ENCODE peak calls at places on chromosomes 12 and 14, in four cellular contexts. B is mammary epithelial cell; C is naive thymus-derived CD4-positive, alpha-beta T cell; W is GM23338. X is an unnamed sample.

GRCh38 chr12:71665109-71665476 is 992 bp downstream of the THAP2 start:
- DNase-seq in C (no peak), B (no peak), W (no peak), X (no peak)

GRCh38 chr14:80576401-80576800 is 365.1 kb upstream of the DIO2 start:
- DNase-seq in B (no peak), C (no peak), W (no peak), X (no peak)

GRCh38 chr14:22384974-22385526 is 204.0 kb downstream of the DAD1 start:
- DNase-seq in B (no peak), C (no peak), W (no peak), X (no peak)

GRCh38 chr14:36068777-36069534 is 107.6 kb downstream of the PTCSC3 start:
- DNase-seq in B (peak), W (no peak), C (no peak), X (no peak)

GRCh38 chr12:109356586-109356985 is 8.9 kb downstream of the MYO1H start:
- DNase-seq in W (no peak), C (no peak), B (no peak), X (no peak)

GRCh38 chr14:90177537-90178189 is 78.7 kb upstream of the PSMC1 start:
- DNase-seq in W (no peak), C (no peak), B (no peak), X (no peak)

GRCh38 chr12:106108187-106108816 is 30.5 kb downstream of the NUAK1 start:
- DNase-seq in B (no peak), C (no peak), W (peak), X (no peak)

GRCh38 chr12:101747695-101748094 is 8.4 kb upstream of the SYCP3 start:
- DNase-seq in W (no peak), C (no peak), B (no peak), X (no peak)

GRCh38 chr12:8658361-8658760 is 4.3 kb downstream of the MFAP5 start:
- DNase-seq in C (no peak), B (peak), W (peak), X (no peak)

GRCh38 chr14:101927859-101928258 is 36.5 kb upstream of the DYNC1H1 start:
- DNase-seq in B (peak), C (no peak), W (no peak), X (no peak)

GRCh38 chr12:71499834-71500233 is 60.2 kb downstream of the LGR5 start:
- DNase-seq in C (no peak), W (no peak), B (no peak), X (no peak)

GRCh38 chr12:6222009-6222702 is 22.0 kb downstream of the CD9 start:
- DNase-seq in C (no peak), B (no peak), W (no peak), X (no peak)

GRCh38 chr14:59986556-59987059 is 66.7 kb downstream of the LRRC9 start:
- DNase-seq in W (no peak), C (no peak), B (no peak), X (no peak)

GRCh38 chr12:14264777-14265176 is 100.7 kb upstream of the ATF7IP start:
- DNase-seq in B (no peak), C (no peak), W (no peak), X (no peak)

GRCh38 chr14:77738559-77739250 is 22.3 kb downstream of the SNW1 start:
- DNase-seq in W (no peak), B (no peak), C (no peak), X (no peak)

GRCh38 chr14:104893435-104894207 is 28.6 kb downstream of the CEP170B start:
- DNase-seq in W (no peak), B (no peak), C (peak), X (no peak)

GRCh38 chr14:32711103-32711680 is 227.5 kb upstream of the NPAS3 start:
- DNase-seq in B (no peak), C (no peak), W (peak), X (no peak)

GRCh38 chr12:46266382-46266791 is 2.5 kb downstream of the SLC38A1 start:
- DNase-seq in C (no peak), B (peak), W (peak), X (no peak)

GRCh38 chr14:35287481-35288013 is 4.6 kb upstream of the PSMA6 start:
- DNase-seq in W (no peak), B (peak), C (peak), X (no peak)

GRCh38 chr14:32300146-32300545 is 29.0 kb upstream of the AKAP6 start:
- DNase-seq in B (no peak), W (no peak), C (no peak), X (no peak)

GRCh38 chr12:128367961-128368360 is 101.0 kb downstream of the TMEM132C start:
- DNase-seq in B (no peak), C (no peak), W (no peak), X (no peak)

GRCh38 chr12:128365032-128365431 is 98.1 kb downstream of the TMEM132C start:
- DNase-seq in B (no peak), W (no peak), C (no peak), X (no peak)

GRCh38 chr12:128365831-128366231 is 98.9 kb downstream of the TMEM132C start:
- DNase-seq in W (no peak), B (no peak), C (no peak), X (no peak)
- H3K27ac ChIP-seq in W (no peak), B (no peak), C (no peak), X (peak)

GRCh38 chr12:85468356-85469157 is 188.5 kb downstream of the ALX1 start:
- DNase-seq in C (peak), W (peak), B (peak), X (no peak)
- H3K27ac ChIP-seq in C (no peak), W (peak), B (peak), X (peak)

DNA sequence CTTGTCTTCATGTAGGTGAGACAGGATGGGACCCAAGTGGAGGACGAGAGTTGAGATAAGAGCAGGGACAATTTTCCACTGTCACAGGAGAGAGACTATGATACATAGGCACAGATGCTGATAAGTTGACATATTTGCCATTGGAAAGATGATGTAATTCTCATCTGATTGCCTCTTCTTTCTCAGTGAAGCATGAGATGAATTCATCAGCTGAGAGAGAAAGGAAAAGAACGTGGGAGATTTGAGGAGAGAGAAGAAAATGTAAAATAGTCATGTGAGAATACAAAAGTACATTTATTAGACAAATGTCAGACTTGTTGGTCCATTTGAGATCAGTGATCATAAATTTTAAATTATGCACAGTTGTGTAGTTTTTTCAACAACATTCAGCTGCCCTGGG is 223.0 kb downstream of the DPY19L2 start:
- DNase-seq in B (no peak), C (no peak), W (no peak), X (no peak)
- H3K27ac ChIP-seq in B (no peak), C (no peak), W (no peak), X (no peak)

GRCh38 chr12:56714431-56714929 is 10.6 kb downstream of the NACA start:
- DNase-seq in W (no peak), C (no peak), B (no peak), X (no peak)

GRCh38 chr12:56713345-56713744 is 11.8 kb downstream of the NACA start:
- DNase-seq in W (no peak), B (no peak), C (no peak), X (no peak)

GRCh38 chr12:56715798-56716197 is 9.3 kb downstream of the NACA start:
- DNase-seq in C (no peak), W (no peak), B (no peak), X (no peak)

DNA sequence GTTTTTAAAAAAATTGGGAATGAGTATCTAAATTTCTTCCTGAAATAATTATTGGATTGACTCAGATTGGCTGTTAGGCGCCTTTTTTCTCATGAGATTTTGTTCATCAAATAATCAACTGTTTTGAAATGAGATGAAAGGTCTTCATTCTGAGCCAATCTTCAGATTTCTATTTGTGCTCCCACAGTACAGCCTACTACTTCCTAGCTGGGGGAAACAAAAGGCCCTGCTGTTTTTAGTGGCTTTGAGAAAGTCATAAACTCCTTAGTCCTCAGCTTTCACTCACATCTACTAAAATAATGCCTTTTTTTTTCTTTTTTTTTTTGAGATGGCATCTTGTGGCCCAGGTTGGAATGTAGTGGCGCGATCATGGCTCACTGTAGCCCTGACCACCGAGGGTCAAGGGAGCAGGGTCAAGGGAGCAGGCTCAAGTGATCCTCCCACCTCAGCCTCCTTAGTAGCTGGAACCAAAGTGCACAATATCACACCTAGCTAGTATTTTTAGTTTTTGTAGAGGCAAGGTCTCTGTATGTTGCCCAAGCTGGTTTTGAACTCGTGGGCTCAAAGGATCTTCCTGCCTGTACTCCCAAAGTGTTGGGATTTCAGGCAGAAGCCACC is 15.2 kb downstream of the NACA start:
- DNase-seq in C (no peak), W (peak), B (no peak), X (no peak)
- H3K27ac ChIP-seq in C (peak), W (peak), B (no peak), X (no peak)

DNA sequence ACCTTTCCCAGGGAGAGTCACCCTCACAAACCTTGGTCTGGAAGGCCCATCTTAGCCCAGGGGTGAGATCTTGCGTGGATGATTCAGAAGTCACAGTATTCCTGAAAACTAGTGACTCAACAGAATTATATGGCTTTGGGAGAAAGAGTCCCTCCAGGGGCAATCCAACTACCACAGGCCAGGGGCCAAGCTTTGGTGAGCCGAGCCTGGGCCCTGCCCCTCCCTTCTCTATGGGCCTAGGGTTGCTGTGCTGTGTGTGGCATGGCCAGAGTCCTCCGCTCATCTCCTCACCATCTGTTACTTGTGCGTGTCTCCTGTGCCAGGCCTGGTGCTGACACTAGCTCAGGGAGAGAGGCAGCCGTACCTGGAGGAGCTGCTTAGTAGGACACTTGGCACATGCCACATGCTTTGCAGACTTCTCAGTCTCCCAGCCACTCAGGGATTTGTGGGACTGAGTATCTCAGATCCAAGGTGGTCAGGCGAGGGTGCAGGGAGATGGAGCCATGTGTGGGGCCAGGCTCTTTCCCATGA is 93.8 kb downstream of the SLC25A47 start:
- DNase-seq in B (peak), W (no peak), C (no peak), X (no peak)
- H3K27ac ChIP-seq in B (peak), W (no peak), C (no peak), X (no peak)

DNA sequence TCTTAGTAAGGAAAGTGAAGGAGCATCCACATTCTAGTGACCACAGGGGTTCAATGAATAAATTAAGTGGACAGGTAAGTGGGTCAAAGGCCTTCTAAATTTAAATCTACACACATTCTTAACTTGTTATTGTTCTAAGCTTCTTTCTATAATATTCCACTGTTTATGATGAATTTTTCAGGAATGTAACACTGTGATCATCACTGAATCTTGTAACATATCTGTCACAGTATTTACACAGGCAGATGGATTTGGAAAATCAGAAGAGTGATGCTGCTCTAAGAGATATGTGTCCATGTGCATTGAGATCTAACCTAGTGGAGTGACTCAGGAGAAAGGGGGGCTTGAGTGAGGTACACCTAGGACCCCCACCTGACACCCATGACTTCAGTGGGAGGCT is 115.4 kb upstream of the OVCH1 start:
- DNase-seq in W (no peak), C (no peak), B (no peak), X (no peak)
- H3K27ac ChIP-seq in W (no peak), C (no peak), B (no peak), X (no peak)